ENCODE peak calls at places on chromosomes 5 and 9, in five cellular contexts. C is NT2/D1, F is H1, I is GM12878, Q is HepG2. M is an unnamed sample.

GRCh38 chr5:102090770-102091169 is 205.3 kb downstream of the SLCO4C1 start:
- DNase-seq in C (no peak), F (no peak), I (no peak), Q (peak), M (peak)

GRCh38 chr9:123530244-123530643 is 174.2 kb downstream of the CRB2 start:
- DNase-seq in C (no peak), F (no peak), I (no peak), Q (no peak), M (no peak)

GRCh38 chr5:16539169-16539666 is 73.6 kb upstream of the ZNF622 start:
- DNase-seq in C (no peak), F (no peak), I (no peak), Q (peak), M (no peak)

GRCh38 chr5:10559151-10559550 is 4.7 kb upstream of the ANKRD33B start:
- DNase-seq in C (no peak), F (no peak), I (no peak), Q (no peak), M (no peak)

GRCh38 chr5:157603333-157604190 is 28.0 kb upstream of the ADAM19 start:
- DNase-seq in C (no peak), F (no peak), I (no peak), Q (peak), M (no peak)

GRCh38 chr5:159504106-159504856 is 174.0 kb upstream of the IL12B start:
- DNase-seq in C (no peak), F (no peak), I (no peak), Q (no peak), M (no peak)

GRCh38 chr5:157245477-157245876 is 20.4 kb upstream of the CYFIP2 start:
- DNase-seq in C (no peak), F (no peak), I (no peak), Q (no peak), M (no peak)

GRCh38 chr5:5467737-5468136 is 45.3 kb downstream of the ICE1 start:
- DNase-seq in C (no peak), F (no peak), I (no peak), Q (no peak), M (no peak)

GRCh38 chr9:20805766-20806165 is 121.7 kb downstream of the FOCAD start:
- DNase-seq in C (no peak), F (no peak), I (no peak), Q (no peak), M (no peak)

GRCh38 chr5:66306105-66306843 is 162.2 kb downstream of the SREK1 start:
- DNase-seq in C (peak), F (peak), I (no peak), Q (peak), M (peak)

GRCh38 chr5:144122641-144123040 is 47.8 kb downstream of the YIPF5 start:
- DNase-seq in C (no peak), F (no peak), I (no peak), Q (no peak), M (no peak)

GRCh38 chr5:144122081-144122480 is 48.4 kb downstream of the YIPF5 start:
- DNase-seq in C (no peak), F (no peak), I (no peak), Q (no peak), M (no peak)

GRCh38 chr5:144121577-144121976 is 48.9 kb downstream of the YIPF5 start:
- DNase-seq in C (no peak), F (no peak), I (no peak), Q (no peak), M (no peak)

GRCh38 chr5:144126707-144127106 is 43.8 kb downstream of the YIPF5 start:
- DNase-seq in C (no peak), F (no peak), I (no peak), Q (no peak), M (no peak)

GRCh38 chr5:144125163-144125726 is 45.2 kb downstream of the YIPF5 start:
- DNase-seq in C (peak), F (no peak), I (no peak), Q (no peak), M (no peak)
- TF ChIP-seq SUZ12 in C (no peak), F (no peak), I (no peak), Q (no peak), M (no peak)

GRCh38 chr5:62708481-62709325 is 130.1 kb downstream of the LRRC70 start:
- DNase-seq in C (no peak), F (no peak), I (no peak), Q (no peak), M (no peak)

GRCh38 chr5:62717211-62717927 is 138.8 kb downstream of the LRRC70 start:
- DNase-seq in C (peak), F (no peak), I (no peak), Q (no peak), M (no peak)

GRCh38 chr5:62718368-62718767 is 139.7 kb downstream of the LRRC70 start:
- DNase-seq in C (peak), F (no peak), I (no peak), Q (no peak), M (no peak)

GRCh38 chr5:62719061-62719730 is 140.6 kb downstream of the LRRC70 start:
- DNase-seq in C (no peak), F (no peak), I (no peak), Q (no peak), M (no peak)

DNA sequence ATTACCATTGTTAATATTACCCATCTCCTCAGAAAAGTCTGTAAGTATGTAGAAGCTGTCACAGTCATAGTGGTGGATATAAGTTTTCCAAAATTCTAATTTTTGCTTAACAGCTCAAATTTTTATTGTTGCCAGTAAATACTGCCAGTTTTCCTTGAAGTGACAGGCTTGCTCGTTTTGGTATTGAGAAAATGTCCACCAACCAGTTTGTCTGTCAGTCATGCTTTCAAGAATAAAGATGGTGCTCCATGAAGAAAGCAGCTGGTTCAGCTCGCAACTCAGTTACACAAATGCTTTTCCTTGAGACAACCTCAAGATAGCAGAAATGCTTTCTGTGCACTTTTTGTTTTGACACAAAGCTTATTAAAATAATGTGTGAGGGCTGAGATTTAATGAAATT is 135.6 kb downstream of the LRRC70 start:
- DNase-seq in C (no peak), F (no peak), I (no peak), Q (no peak), M (no peak)
- TF ChIP-seq SUZ12 in C (no peak), F (no peak), I (no peak), Q (no peak), M (no peak)

GRCh38 chr5:77339491-77339890 is 129.0 kb downstream of the PDE8B start:
- DNase-seq in C (no peak), F (no peak), I (no peak), Q (no peak), M (no peak)
- TF ChIP-seq SUZ12 in C (no peak), F (no peak), I (no peak), Q (no peak), M (no peak)

GRCh38 chr5:6708814-6709213 is 4.4 kb upstream of the TENT4A start:
- DNase-seq in C (no peak), F (no peak), I (no peak), Q (no peak), M (no peak)

GRCh38 chr5:6710078-6710477 is 3.2 kb upstream of the TENT4A start:
- DNase-seq in C (no peak), F (no peak), I (no peak), Q (no peak), M (no peak)

GRCh38 chr5:6712136-6712581 is 1.1 kb upstream of the TENT4A start:
- DNase-seq in C (no peak), F (peak), I (no peak), Q (peak), M (peak)

GRCh38 chr5:6711409-6712135 is 1.7 kb upstream of the TENT4A start:
- DNase-seq in C (no peak), F (no peak), I (no peak), Q (no peak), M (no peak)

GRCh38 chr5:6710551-6711318 is 2.5 kb upstream of the TENT4A start:
- DNase-seq in C (no peak), F (no peak), I (no peak), Q (no peak), M (no peak)
- TF ChIP-seq SUZ12 in C (no peak), F (no peak), I (no peak), Q (no peak), M (no peak)